ENCODE peak calls at places on chromosomes 2 and 18, in six cellular contexts. L is suprapubic skin, C is glutamatergic neuron, K is psoas muscle, B is astrocyte of the spinal cord, Z is A549. Q is an unnamed sample.

GRCh38 chr2:193496786-193497185 is 1302.1 kb upstream of the TMEFF2 start:
- DNase-seq in Z (no peak), C (no peak), B (no peak), K (no peak), L (no peak), Q (no peak)

GRCh38 chr18:5031216-5031615 is 165.8 kb downstream of the AKAIN1 start:
- DNase-seq in Z (no peak), K (no peak), C (no peak), B (no peak), L (no peak), Q (no peak)

GRCh38 chr18:60663060-60663989 is 290.8 kb upstream of the MC4R start:
- DNase-seq in L (no peak), Z (no peak), C (no peak), B (no peak), K (peak), Q (no peak)

GRCh38 chr18:26771524-26771923 is 94.0 kb downstream of the AQP4 start:
- DNase-seq in B (no peak), K (no peak), L (no peak), Z (peak), C (no peak), Q (peak)

GRCh38 chr18:59966913-59967312 is 67.1 kb downstream of the PMAIP1 start:
- DNase-seq in L (no peak), Z (no peak), C (no peak), K (no peak), B (no peak), Q (no peak)

GRCh38 chr2:15115786-15116185 is 445.3 kb downstream of the NBAS start:
- DNase-seq in K (no peak), C (no peak), B (no peak), L (no peak), Z (no peak), Q (no peak)

GRCh38 chr18:48940854-48941531 is 9.8 kb downstream of the SMAD7 start:
- DNase-seq in L (no peak), C (no peak), B (no peak), Z (no peak), K (no peak), Q (no peak)

GRCh38 chr18:22193466-22193865 is 24.1 kb downstream of the GATA6 start:
- DNase-seq in L (no peak), K (no peak), C (no peak), Z (no peak), B (peak), Q (no peak)

GRCh38 chr2:58709274-58709673 is 468.1 kb upstream of the FANCL start:
- DNase-seq in K (no peak), C (no peak), B (no peak), Z (no peak), L (no peak), Q (no peak)

GRCh38 chr2:236125541-236125940 is 42.6 kb downstream of the GBX2 start:
- DNase-seq in Z (no peak), C (no peak), K (no peak), L (no peak), B (no peak), Q (no peak)
- TF ChIP-seq CTCF in Z (no peak), C (no peak), K (no peak), L (no peak), B (no peak), Q (no peak)

GRCh38 chr2:55314985-55315384 is 46.0 kb upstream of the MTIF2 start:
- DNase-seq in Z (no peak), B (no peak), L (no peak), C (no peak), K (no peak), Q (no peak)

GRCh38 chr2:55309441-55309840 is 40.4 kb upstream of the MTIF2 start:
- DNase-seq in C (no peak), K (no peak), Z (no peak), L (no peak), B (peak), Q (no peak)

GRCh38 chr2:55311444-55311870 is 42.4 kb upstream of the MTIF2 start:
- DNase-seq in C (no peak), Z (peak), B (peak), L (no peak), K (no peak), Q (no peak)
- TF ChIP-seq CTCF in C (peak), Z (no peak), B (peak), L (peak), K (peak), Q (peak)

GRCh38 chr18:44743626-44744025 is 62.9 kb downstream of the SETBP1 start:
- DNase-seq in K (no peak), Z (no peak), L (no peak), B (no peak), C (no peak), Q (no peak)

GRCh38 chr18:44742741-44743311 is 62.1 kb downstream of the SETBP1 start:
- DNase-seq in Z (peak), C (peak), L (no peak), B (peak), K (peak), Q (no peak)

GRCh38 chr18:44747157-44747556 is 66.5 kb downstream of the SETBP1 start:
- DNase-seq in B (no peak), C (no peak), K (no peak), L (no peak), Z (no peak), Q (no peak)

GRCh38 chr18:44742126-44742525 is 61.4 kb downstream of the SETBP1 start:
- DNase-seq in C (no peak), Z (no peak), L (no peak), K (no peak), B (no peak), Q (no peak)

GRCh38 chr18:44744206-44745180 is 63.8 kb downstream of the SETBP1 start:
- DNase-seq in Z (no peak), L (no peak), B (no peak), C (peak), K (peak), Q (no peak)
- TF ChIP-seq CTCF in Z (no peak), L (no peak), B (no peak), C (no peak), K (peak), Q (no peak)

GRCh38 chr18:76487782-76488181 is 7.3 kb downstream of the ZNF516 start:
- DNase-seq in L (no peak), Z (no peak), K (no peak), C (peak), B (no peak), Q (no peak)
- TF ChIP-seq CTCF in L (no peak), Z (no peak), K (no peak), C (no peak), B (no peak), Q (no peak)

GRCh38 chr2:116513991-116514390 is 1300.5 kb upstream of the DDX18 start:
- DNase-seq in L (no peak), K (no peak), B (no peak), C (no peak), Z (no peak), Q (no peak)

GRCh38 chr2:116511426-116511825 is 1303.1 kb upstream of the DDX18 start:
- DNase-seq in K (no peak), B (no peak), C (no peak), Z (no peak), L (no peak), Q (no peak)

GRCh38 chr2:116510117-116510671 is 1304.3 kb upstream of the DDX18 start:
- DNase-seq in Z (peak), B (peak), K (no peak), C (no peak), L (no peak), Q (peak)
- TF ChIP-seq CTCF in Z (no peak), B (peak), K (no peak), C (peak), L (no peak), Q (peak)

GRCh38 chr2:172613610-172614231 is 57.8 kb downstream of the PDK1 start:
- DNase-seq in C (peak), Z (no peak), K (no peak), L (no peak), B (no peak), Q (no peak)
- TF ChIP-seq CTCF in C (no peak), Z (peak), K (no peak), L (no peak), B (no peak), Q (no peak)

GRCh38 chr2:28341208-28341891 is 51.3 kb upstream of the FOSL2 start:
- DNase-seq in B (no peak), L (no peak), K (peak), C (no peak), Z (no peak), Q (no peak)

GRCh38 chr2:28342081-28342967 is 50.3 kb upstream of the FOSL2 start:
- DNase-seq in B (peak), C (no peak), Z (peak), K (peak), L (no peak), Q (no peak)

GRCh38 chr2:28339516-28340175 is 53.0 kb upstream of the FOSL2 start:
- DNase-seq in C (no peak), K (peak), Z (no peak), B (no peak), L (no peak), Q (no peak)

GRCh38 chr2:28338754-28339325 is 53.8 kb upstream of the FOSL2 start:
- DNase-seq in Z (no peak), L (no peak), K (peak), B (no peak), C (no peak), Q (no peak)

DNA sequence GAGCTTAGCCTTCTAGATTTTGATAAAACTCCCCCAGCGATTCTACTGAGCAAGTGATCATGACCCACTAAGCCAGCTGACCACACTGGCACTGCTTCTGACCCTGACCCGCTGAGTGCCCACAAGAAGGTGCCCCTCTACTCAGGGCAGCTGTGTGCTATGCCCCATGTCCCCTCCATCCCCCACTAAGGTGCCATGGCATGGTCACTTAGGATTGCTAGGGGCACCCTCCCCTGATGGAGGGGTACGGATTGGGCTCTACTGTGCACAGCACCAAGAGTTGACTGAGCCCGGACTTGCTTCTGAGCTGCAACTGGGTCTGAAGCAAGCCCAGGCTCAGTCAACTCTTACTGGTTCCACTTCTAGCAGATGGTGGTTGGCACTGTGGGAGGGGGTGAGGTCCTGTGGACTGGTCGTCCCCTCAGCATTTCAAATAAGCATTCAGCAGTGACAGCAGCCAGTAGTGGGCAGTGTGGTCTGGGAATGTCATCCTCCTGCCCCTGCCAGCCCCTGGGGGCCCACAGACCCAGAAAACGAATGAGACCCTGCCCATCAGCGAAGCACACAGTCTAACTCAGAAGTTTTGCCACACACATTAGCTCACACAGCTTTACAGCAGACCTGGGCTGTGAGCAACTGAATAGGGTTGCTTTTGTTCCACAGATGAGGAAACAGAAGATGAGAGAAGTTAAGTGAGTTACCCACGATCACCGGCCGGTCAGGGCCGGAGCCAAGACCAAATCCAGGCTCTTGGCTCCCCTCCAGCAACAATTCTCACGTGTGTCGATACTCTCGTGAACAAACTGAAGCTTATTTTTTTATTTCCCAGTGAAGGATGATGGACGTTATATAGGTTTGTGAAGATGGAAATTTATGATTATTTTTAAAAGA is 52.1 kb upstream of the FOSL2 start:
- DNase-seq in L (no peak), Z (no peak), B (no peak), C (no peak), K (peak), Q (no peak)
- TF ChIP-seq CTCF in L (no peak), Z (peak), B (peak), C (no peak), K (no peak), Q (no peak)

GRCh38 chr2:120319686-120320317 is 26.1 kb upstream of the INHBB start:
- DNase-seq in Z (no peak), K (no peak), C (peak), B (no peak), L (no peak), Q (no peak)

GRCh38 chr2:120318626-120319025 is 27.3 kb upstream of the INHBB start:
- DNase-seq in Z (no peak), B (no peak), L (no peak), K (peak), C (no peak), Q (no peak)

GRCh38 chr2:120321721-120322284 is 24.1 kb upstream of the INHBB start:
- DNase-seq in B (no peak), L (no peak), C (peak), Z (no peak), K (no peak), Q (no peak)

GRCh38 chr2:120319135-120319534 is 26.8 kb upstream of the INHBB start:
- DNase-seq in B (no peak), L (no peak), Z (no peak), K (no peak), C (peak), Q (no peak)

GRCh38 chr2:120320318-120320851 is 25.6 kb upstream of the INHBB start:
- DNase-seq in C (peak), Z (no peak), B (no peak), L (no peak), K (no peak), Q (no peak)
- TF ChIP-seq CTCF in C (no peak), Z (no peak), B (no peak), L (no peak), K (no peak), Q (no peak)

DNA sequence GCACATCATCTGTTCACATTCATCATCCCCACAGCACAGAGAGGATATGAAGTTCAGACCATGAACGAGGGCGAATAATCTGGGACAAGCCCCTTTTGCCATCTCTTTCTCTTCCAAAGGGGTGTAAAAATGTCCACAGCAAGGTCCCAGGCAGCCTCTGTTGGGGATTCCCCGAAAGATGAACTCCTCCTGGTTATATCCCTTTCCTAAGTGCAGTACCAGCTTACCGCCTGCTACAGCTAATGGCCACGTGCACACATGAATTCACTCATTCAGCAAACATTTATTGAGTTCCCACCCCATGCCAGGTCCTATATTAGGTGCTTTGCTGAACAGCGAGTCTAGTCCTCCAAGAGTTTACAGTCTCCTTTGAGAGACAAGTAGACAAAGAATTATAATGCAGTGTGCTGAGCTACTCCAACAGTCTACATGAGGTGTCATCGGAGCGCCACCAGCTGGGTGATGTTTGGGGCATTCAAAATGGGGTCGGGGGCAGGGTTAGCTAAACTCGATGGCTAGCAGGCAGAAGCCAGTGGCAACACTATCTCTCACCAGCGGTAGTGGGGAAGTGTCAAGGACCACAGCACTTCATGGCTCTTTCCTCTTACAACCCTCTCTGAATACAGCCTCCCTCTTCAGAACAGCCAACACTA is 228.9 kb downstream of the TMEM163 start:
- DNase-seq in C (no peak), B (no peak), K (no peak), L (no peak), Z (no peak), Q (no peak)
- TF ChIP-seq CTCF in C (no peak), B (no peak), K (no peak), L (no peak), Z (no peak), Q (no peak)

Q was measured in Calu3.